ENCODE peak calls at places on chromosomes 16 and 17, in six cellular contexts. Y, Q, U, R, V and S are unnamed samples.

GRCh38 chr17:32227910-32228309 is 37.7 kb upstream of the RHBDL3 start:
- DNase-seq in Y (no peak), Q (no peak), U (peak), R (no peak), V (no peak), S (no peak)

GRCh38 chr17:29663155-29663554 is 40.4 kb upstream of the CORO6 start:
- DNase-seq in Y (no peak), Q (no peak), U (peak), R (no peak), V (no peak), S (peak)

GRCh38 chr17:15457723-15458094 is 9.7 kb downstream of the CDRT4 start:
- DNase-seq in Y (no peak), Q (no peak), U (no peak), R (no peak), V (no peak), S (no peak)

GRCh38 chr16:65121870-65122723 is at the start of gene CDH11:
- DNase-seq in Y (peak), Q (no peak), U (peak), R (peak), V (peak), S (peak)

GRCh38 chr17:17084941-17085340 is 42.7 kb downstream of the MPRIP start:
- DNase-seq in Y (no peak), Q (no peak), U (no peak), R (no peak), V (no peak), S (no peak)

GRCh38 chr16:67154578-67155304 is 3.9 kb upstream of the B3GNT9 start:
- DNase-seq in Y (no peak), Q (no peak), U (peak), R (no peak), V (no peak), S (no peak)

GRCh38 chr16:58847902-58848661 is 114.0 kb upstream of the GOT2 start:
- DNase-seq in Y (no peak), Q (no peak), U (peak), R (no peak), V (no peak), S (no peak)

GRCh38 chr16:31050280-31051030 is 17.1 kb downstream of the STX4 start:
- DNase-seq in Y (no peak), Q (no peak), U (peak), R (no peak), V (no peak), S (no peak)

GRCh38 chr17:79833744-79834574 is 5.3 kb downstream of the CBX4 start:
- DNase-seq in Y (no peak), Q (no peak), U (peak), R (peak), V (no peak), S (no peak)

GRCh38 chr17:17641621-17642409 is 39.4 kb upstream of the RAI1 start:
- DNase-seq in Y (peak), Q (peak), U (peak), R (peak), V (peak), S (peak)

DNA sequence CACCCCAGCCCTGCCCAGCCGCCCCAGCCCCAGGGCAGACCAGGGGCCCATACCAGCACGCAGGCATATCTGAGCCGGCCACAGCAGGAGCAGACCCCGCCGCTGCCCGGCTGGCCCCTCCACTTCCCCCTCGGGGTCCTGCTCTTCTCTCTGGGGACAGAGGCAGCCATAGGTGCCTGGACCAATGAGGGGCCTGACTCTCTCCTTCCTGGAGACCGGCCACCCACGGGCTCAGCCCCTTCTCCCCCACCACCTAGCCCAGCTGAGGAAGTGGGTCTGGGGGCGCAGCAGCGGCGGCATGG is 3.8 kb downstream of the TMC6 start:
- DNase-seq in Y (no peak), Q (no peak), U (no peak), R (no peak), V (no peak), S (no peak)
- H3K4me3 ChIP-seq in Y (no peak), Q (no peak), U (no peak), R (no peak), V (no peak), S (no peak)

GRCh38 chr17:14310101-14310500 is 9.2 kb downstream of the HS3ST3B1 start:
- DNase-seq in Y (no peak), Q (no peak), U (no peak), R (no peak), V (no peak), S (no peak)

GRCh38 chr17:14308965-14309879 is 8.3 kb downstream of the HS3ST3B1 start:
- DNase-seq in Y (peak), Q (peak), U (peak), R (peak), V (peak), S (peak)

GRCh38 chr17:14310584-14310983 is 9.7 kb downstream of the HS3ST3B1 start:
- DNase-seq in Y (peak), Q (no peak), U (no peak), R (no peak), V (no peak), S (no peak)

GRCh38 chr17:14307560-14308024 is 6.7 kb downstream of the HS3ST3B1 start:
- DNase-seq in Y (peak), Q (no peak), U (no peak), R (no peak), V (no peak), S (no peak)

GRCh38 chr17:14308636-14308964 is 7.7 kb downstream of the HS3ST3B1 start:
- DNase-seq in Y (peak), Q (no peak), U (no peak), R (no peak), V (no peak), S (no peak)
- H3K4me3 ChIP-seq in Y (peak), Q (no peak), U (peak), R (peak), V (no peak), S (peak)

GRCh38 chr17:44630703-44631102 is 25.6 kb upstream of the MEIOC start:
- DNase-seq in Y (no peak), Q (no peak), U (no peak), R (no peak), V (no peak), S (no peak)

GRCh38 chr17:44623070-44623725 is 33.1 kb upstream of the MEIOC start:
- DNase-seq in Y (no peak), Q (no peak), U (peak), R (no peak), V (no peak), S (no peak)

GRCh38 chr17:44627513-44627912 is 28.8 kb upstream of the MEIOC start:
- DNase-seq in Y (no peak), Q (no peak), U (no peak), R (no peak), V (no peak), S (no peak)

GRCh38 chr17:44633998-44634397 is 22.3 kb upstream of the MEIOC start:
- DNase-seq in Y (no peak), Q (no peak), U (peak), R (no peak), V (no peak), S (no peak)

DNA sequence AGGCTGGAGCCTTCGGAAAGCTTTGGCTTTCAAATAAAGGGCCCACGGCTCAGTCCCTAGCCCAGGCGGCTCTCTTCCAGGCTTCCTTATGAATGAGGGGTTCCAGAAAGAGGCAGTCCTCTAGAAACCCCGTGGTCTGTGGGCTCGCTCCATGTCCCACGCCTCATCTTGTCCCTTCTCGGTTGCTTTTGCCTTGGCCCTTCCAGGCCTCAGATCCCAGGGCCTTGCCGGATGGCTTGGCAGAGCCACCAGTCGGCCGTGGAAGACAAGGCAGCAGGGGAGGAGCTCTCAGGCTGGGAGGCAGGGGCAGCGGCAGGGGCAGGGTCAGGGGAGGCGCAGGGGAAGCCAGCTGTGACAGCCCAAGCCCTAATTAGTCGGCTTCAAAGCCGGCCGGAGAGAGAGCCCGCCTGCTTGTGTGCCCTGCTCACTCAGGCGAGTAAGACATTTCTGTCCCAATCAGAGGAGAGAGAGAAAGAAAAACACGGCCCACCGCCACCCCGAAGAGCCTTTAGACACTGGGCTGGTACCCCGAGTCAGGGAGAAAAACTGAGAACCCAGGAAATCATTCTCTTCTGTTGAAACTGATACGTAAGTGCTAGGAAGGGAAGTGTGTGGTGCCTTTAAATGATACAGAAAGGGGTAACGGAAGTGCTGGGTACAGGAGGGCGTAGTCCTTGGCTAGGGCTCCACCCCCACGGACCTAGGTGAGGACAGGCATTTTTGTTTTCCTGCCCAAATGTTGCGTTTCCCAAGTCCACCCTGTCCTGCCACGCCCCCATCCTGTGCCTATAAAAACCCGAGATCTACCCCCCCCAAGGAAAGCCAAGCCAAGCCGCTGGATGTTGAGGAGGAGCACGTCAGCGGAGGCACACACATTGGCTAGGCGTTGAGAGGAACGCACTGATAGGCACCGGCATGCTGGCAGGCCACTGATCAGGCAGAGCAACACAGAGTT is 27.8 kb upstream of the MEIOC start:
- DNase-seq in Y (no peak), Q (no peak), U (peak), R (peak), V (peak), S (peak)
- H3K4me3 ChIP-seq in Y (no peak), Q (no peak), U (peak), R (no peak), V (peak), S (no peak)

DNA sequence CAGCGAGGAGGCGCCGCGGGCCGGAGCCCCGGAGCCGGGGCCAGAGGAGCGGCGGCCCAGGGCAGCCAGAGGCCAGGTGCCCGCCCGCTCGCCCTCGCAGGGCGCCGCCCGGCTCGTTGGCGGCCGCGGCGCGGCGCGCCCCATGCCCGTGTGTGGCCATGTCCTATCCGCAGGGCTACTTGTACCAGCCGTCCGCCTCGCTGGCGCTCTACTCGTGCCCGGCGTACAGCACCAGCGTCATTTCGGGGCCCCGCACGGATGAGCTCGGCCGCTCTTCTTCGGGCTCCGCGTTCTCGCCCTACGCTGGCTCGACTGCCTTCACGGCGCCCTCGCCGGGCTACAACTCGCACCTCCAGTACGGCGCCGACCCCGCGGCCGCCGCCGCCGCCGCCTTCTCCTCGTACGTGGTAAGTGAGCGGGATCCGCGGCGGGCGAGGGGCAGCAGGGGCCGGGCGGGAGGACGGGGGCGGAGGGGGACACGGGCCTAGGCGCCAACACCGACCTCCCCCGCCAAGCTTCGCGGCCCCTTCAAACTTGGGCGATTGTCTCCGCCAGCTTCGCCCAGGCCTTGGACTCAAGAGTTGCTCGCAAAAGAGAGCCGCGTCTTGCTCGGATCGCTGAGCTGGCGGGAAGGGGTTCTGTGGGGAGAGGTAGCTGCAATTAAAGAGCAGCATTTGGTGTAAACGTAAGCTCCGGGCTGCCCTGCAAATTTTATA is 534 bp downstream of the IRX5 start:
- DNase-seq in Y (peak), Q (peak), U (peak), R (no peak), V (no peak), S (no peak)
- H3K4me3 ChIP-seq in Y (peak), Q (peak), U (peak), R (no peak), V (peak), S (peak)

GRCh38 chr17:6599364-6599763 is 41.1 kb downstream of the KIAA0753 start:
- DNase-seq in Y (no peak), Q (no peak), U (no peak), R (no peak), V (no peak), S (no peak)

GRCh38 chr17:6596511-6596910 is 40.2 kb upstream of the PITPNM3 start:
- DNase-seq in Y (no peak), Q (no peak), U (no peak), R (no peak), V (no peak), S (no peak)

GRCh38 chr17:6597727-6598126 is 41.4 kb upstream of the PITPNM3 start:
- DNase-seq in Y (no peak), Q (no peak), U (no peak), R (no peak), V (no peak), S (no peak)

GRCh38 chr17:6596941-6597340 is 40.6 kb upstream of the PITPNM3 start:
- DNase-seq in Y (no peak), Q (no peak), U (no peak), R (no peak), V (no peak), S (no peak)

GRCh38 chr17:6596076-6596475 is 39.7 kb upstream of the PITPNM3 start:
- DNase-seq in Y (peak), Q (no peak), U (no peak), R (no peak), V (no peak), S (no peak)
- H3K4me3 ChIP-seq in Y (no peak), Q (no peak), U (no peak), R (no peak), V (no peak), S (no peak)

GRCh38 chr16:5460701-5461100 is 363.1 kb upstream of the EEF2KMT start:
- DNase-seq in Y (no peak), Q (no peak), U (no peak), R (no peak), V (no peak), S (no peak)
- H3K4me3 ChIP-seq in Y (no peak), Q (no peak), U (no peak), R (no peak), V (no peak), S (no peak)

DNA sequence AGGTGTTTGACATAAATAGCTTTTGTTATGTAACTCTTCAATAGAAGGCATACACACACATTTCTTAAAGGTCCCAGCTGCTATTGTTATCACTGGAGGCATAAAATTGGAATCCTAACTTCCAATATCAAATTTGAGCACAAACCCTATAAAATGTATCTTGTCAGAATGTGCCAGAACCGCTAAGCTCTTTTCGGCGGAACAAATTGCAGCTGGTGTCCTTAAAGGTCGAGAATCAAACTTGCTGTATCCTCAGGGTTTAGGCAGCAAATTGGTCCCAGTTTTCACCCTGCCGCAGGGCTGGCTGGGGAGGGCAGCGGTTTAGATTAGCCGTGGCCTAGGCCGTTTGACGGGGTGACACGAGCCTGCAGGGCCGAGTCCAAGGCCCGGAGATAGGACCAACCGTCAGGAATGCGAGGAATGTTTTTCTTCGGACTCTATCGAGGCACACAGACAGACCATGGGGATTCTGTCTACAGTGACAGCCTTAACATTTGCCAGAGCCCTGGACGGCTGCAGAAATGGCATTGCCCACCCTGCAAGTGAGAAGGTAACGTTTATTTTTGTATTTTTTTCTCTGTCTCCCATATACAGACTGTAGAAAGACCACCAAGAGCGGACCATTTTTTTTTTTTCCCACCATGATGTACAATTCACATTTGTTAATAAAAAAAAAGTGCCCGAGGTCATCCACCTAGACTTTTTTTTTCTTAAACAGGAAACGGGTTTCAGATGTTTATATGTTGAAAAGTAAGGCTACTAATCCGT is 297.1 kb downstream of the IRF8 start:
- DNase-seq in Y (no peak), Q (no peak), U (peak), R (no peak), V (no peak), S (no peak)
- H3K4me3 ChIP-seq in Y (no peak), Q (no peak), U (no peak), R (no peak), V (no peak), S (no peak)

DNA sequence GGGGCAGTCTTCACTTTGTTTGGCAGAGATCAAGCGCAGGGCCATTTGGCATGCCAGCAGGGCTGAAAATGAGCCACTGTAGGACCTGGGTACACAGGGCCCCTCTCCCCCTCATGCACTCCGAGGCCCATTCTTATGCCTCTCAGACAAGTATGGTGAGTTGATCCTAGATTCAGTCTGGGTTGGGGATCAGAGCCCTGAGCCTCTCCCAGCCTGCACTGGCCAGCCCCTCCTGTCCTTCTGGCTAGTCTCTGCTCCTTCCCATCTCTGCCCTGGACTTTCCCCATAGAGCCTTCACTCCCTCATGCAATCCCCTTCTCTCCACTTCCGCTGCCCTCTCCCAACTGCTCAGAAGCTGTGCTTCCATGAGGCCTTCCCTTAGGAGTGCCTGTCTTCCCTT is 31.0 kb downstream of the SMARCE1 start:
- DNase-seq in Y (no peak), Q (no peak), U (no peak), R (no peak), V (no peak), S (no peak)
- H3K4me3 ChIP-seq in Y (no peak), Q (no peak), U (no peak), R (no peak), V (no peak), S (no peak)

GRCh38 chr16:4936991-4937781 is at the start of gene PPL:
- DNase-seq in Y (no peak), Q (no peak), U (peak), R (peak), V (peak), S (no peak)
- H3K4me3 ChIP-seq in Y (peak), Q (peak), U (peak), R (peak), V (peak), S (peak)

DNA sequence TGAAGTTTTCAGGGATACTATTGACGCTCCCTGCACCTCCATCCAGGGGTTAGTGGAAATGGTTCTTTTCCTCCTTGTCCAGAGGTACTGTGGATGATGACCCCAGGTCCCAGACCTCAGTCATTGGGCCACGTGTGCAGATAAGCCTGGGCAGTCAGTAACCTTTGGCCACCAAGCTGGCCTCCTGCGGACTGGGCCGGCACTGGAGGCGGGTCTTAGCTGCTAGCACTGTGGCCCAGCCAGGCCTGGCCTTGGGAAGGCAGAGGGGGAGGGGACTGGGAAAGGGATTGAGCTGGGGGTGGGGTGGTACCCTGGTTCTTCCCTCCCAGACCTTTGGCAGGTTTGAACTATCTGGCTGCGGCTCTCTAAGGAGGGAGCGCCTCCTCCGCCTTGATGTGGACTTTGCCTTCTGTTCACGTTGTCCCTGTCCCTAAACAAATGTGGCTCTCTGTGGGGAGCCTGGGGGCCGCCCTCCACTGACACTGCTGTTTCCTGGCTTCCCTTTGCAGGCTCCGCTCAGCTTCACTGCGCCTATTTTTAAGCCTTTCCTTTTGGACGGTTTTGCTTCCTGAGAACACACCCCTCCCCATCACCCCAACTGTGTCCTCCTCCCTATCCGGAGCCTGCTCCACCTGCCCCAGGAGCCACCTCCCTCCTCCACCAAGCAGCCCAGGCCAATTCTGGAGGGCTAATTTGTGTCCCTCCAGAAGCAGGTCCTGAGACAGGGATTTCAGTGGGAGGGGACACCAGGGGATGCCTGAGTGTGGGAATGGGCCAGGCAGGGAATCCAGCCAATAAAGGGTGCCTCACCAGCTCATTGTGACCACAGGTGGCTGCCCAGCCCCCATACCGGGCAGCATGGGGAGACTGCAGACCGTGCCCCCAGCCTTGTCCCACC is 251.9 kb downstream of the SEC14L1 start:
- DNase-seq in Y (peak), Q (peak), U (peak), R (peak), V (peak), S (no peak)
- H3K4me3 ChIP-seq in Y (no peak), Q (peak), U (peak), R (no peak), V (no peak), S (no peak)